ENCODE peak calls at places on chromosomes 3 and 15, in nine cellular contexts. U, H, R, C, B, A, D, F and Y are unnamed samples.
A peak's percentile ranks its signal among the peaks of the same experiment; 100 is the strongest.

GRCh38 chr15:25682349-25682748 is 180.8 kb downstream of the ATP10A start:
- DNase-seq in U (peak; percentile 69), H (no peak), R (peak; percentile 87), C (no peak), B (no peak), A (peak; percentile 77), D (no peak), F (no peak), Y (peak; percentile 65)

GRCh38 chr3:28916713-28917499 is 364.0 kb upstream of the RBMS3 start:
- DNase-seq in U (peak; percentile 67), H (no peak), R (peak; percentile 78), C (peak; percentile 47), B (peak; percentile 62), A (peak; percentile 83), D (peak; percentile 42), F (peak; percentile 36), Y (peak; percentile 29)

GRCh38 chr3:145518639-145519038 is 642.3 kb downstream of the PLOD2 start:
- DNase-seq in U (no peak), H (peak; percentile 67), R (no peak), C (no peak), B (peak; percentile 28), A (no peak), D (no peak), F (no peak), Y (no peak)

GRCh38 chr3:197028711-197029510 is 706 bp downstream of the MELTF start:
- DNase-seq in U (no peak), H (no peak), R (no peak), C (peak; percentile 36), B (no peak), A (no peak), D (no peak), F (peak; percentile 38), Y (no peak)

GRCh38 chr15:60917469-60918130 is 311.5 kb downstream of the RORA start:
- DNase-seq in U (peak; percentile 63), H (no peak), R (peak; percentile 83), C (no peak), B (peak; percentile 24), A (peak; percentile 90), D (no peak), F (no peak), Y (no peak)

GRCh38 chr3:42590989-42591756 is 513 bp downstream of the SS18L2 start:
- DNase-seq in U (no peak), H (no peak), R (peak; percentile 58), C (no peak), B (peak; percentile 28), A (peak; percentile 70), D (no peak), F (no peak), Y (no peak)

GRCh38 chr15:90557651-90558084 is 27.9 kb downstream of the CRTC3 start:
- DNase-seq in U (peak; percentile 94), H (no peak), R (peak; percentile 89), C (no peak), B (peak; percentile 41), A (peak; percentile 95), D (peak; percentile 63), F (no peak), Y (peak; percentile 56)

GRCh38 chr15:73677146-73677607 is 7.0 kb upstream of the CD276 start:
- DNase-seq in U (peak; percentile 54), H (peak; percentile 65), R (peak; percentile 64), C (peak; percentile 81), B (peak; percentile 85), A (peak; percentile 85), D (peak; percentile 57), F (peak; percentile 77), Y (peak; percentile 67)

GRCh38 chr3:50950591-50950990 is 275.9 kb downstream of the DOCK3 start:
- DNase-seq in U (no peak), H (no peak), R (no peak), C (no peak), B (no peak), A (no peak), D (no peak), F (no peak), Y (no peak)

GRCh38 chr15:57566840-57567239 is 24.9 kb upstream of the MYZAP start:
- DNase-seq in U (peak; percentile 63), H (no peak), R (no peak), C (peak; percentile 70), B (no peak), A (peak; percentile 81), D (no peak), F (no peak), Y (no peak)

GRCh38 chr3:15794842-15795562 is 2.8 kb downstream of the ANKRD28 start:
- DNase-seq in U (no peak), H (no peak), R (no peak), C (no peak), B (no peak), A (no peak), D (no peak), F (no peak), Y (no peak)

GRCh38 chr15:82081904-82082810 is 36.3 kb upstream of the MEX3B start:
- DNase-seq in U (no peak), H (no peak), R (no peak), C (peak; percentile 68), B (no peak), A (no peak), D (no peak), F (peak; percentile 71), Y (no peak)

GRCh38 chr3:120693439-120694172 is 11.6 kb upstream of the HGD start:
- DNase-seq in U (no peak), H (peak; percentile 86), R (no peak), C (peak; percentile 83), B (peak; percentile 40), A (no peak), D (no peak), F (no peak), Y (no peak)

GRCh38 chr15:44149224-44149623 is 45.8 kb downstream of the FRMD5 start:
- DNase-seq in U (no peak), H (no peak), R (no peak), C (no peak), B (no peak), A (no peak), D (no peak), F (no peak), Y (no peak)

GRCh38 chr15:75801859-75802593 is 41.2 kb upstream of the UBE2Q2 start:
- DNase-seq in U (peak; percentile 84), H (peak; percentile 58), R (peak; percentile 91), C (peak; percentile 80), B (peak; percentile 91), A (peak; percentile 90), D (peak; percentile 90), F (peak; percentile 90), Y (peak; percentile 55)

GRCh38 chr3:184448321-184449160 is 68.7 kb downstream of the CHRD start:
- DNase-seq in U (no peak), H (no peak), R (no peak), C (peak; percentile 91), B (peak; percentile 31), A (peak; percentile 46), D (no peak), F (no peak), Y (no peak)

GRCh38 chr3:78604328-78604727 is 1163.5 kb downstream of the ROBO1 start:
- DNase-seq in U (no peak), H (no peak), R (no peak), C (peak; percentile 46), B (no peak), A (no peak), D (no peak), F (no peak), Y (no peak)

DNA sequence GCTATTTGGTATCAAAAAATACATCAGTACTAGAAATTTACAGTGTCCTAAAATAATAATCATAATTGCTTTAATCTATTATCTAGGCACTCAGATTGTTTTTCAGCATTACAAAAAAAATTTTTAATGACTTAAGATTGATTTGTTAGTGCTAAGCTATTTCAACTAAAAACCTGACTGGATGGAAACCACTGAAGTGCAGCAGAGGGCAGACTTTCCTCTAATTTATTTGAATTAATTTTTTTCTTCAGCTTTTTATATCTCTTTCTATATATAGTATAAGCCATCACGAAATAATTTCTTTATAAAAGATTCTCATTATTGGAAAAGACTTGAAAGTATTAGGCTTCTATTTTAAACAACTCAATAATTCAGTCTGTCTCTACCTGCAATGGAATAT is 131.4 kb downstream of the IQCH start:
- DNase-seq in U (no peak), H (no peak), R (no peak), C (no peak), B (no peak), A (no peak), D (no peak), F (no peak), Y (no peak)
- TF ChIP-seq CTCF in U (no peak), H (no peak), R (no peak), C (no peak), B (peak; percentile 34), A (no peak), D (no peak), F (no peak), Y (no peak)

DNA sequence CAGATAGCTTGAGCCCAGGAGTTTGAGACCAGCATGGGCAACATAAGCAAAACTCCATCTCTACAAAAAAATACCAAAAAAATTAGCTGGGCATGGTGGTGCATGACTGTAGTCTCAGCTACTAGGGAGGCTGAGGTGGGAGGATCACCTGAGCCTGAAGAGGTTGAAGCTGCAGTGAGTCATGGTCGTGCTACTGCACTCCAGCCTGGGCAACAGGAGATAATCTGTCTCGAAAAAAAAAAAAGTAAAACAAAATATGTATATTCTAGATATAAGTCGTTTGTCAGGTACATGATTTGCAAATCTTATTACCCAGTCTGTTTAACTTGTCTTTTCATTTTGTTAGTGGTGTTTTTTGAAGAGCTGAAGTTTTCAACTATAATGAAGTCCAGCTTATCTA is 40.2 kb downstream of the ZNF860 start:
- DNase-seq in U (no peak), H (no peak), R (no peak), C (no peak), B (no peak), A (no peak), D (no peak), F (no peak), Y (no peak)
- H3K27ac ChIP-seq in U (no peak overlapping the region), H (no peak overlapping the region), R (no peak overlapping the region), C (no peak overlapping the region), B (no peak overlapping the region), A (no peak overlapping the region), D (no peak overlapping the region), F (no peak overlapping the region), Y (no peak overlapping the region)

GRCh38 chr3:131192701-131193100 is 166.0 kb downstream of the NEK11 start:
- DNase-seq in U (no peak), H (no peak), R (no peak), C (no peak), B (no peak), A (no peak), D (no peak), F (no peak), Y (no peak)

GRCh38 chr3:131194816-131195215 is 168.1 kb downstream of the NEK11 start:
- DNase-seq in U (no peak), H (no peak), R (no peak), C (no peak), B (no peak), A (no peak), D (no peak), F (no peak), Y (no peak)

GRCh38 chr3:131193671-131194291 is 167.1 kb downstream of the NEK11 start:
- DNase-seq in U (no peak), H (no peak), R (no peak), C (no peak), B (no peak), A (no peak), D (no peak), F (no peak), Y (no peak)
- TF ChIP-seq CTCF in U (no peak), H (no peak), R (no peak), C (peak; percentile 44), B (peak; percentile 3), A (no peak), D (no peak), F (peak; percentile 24), Y (no peak)

DNA sequence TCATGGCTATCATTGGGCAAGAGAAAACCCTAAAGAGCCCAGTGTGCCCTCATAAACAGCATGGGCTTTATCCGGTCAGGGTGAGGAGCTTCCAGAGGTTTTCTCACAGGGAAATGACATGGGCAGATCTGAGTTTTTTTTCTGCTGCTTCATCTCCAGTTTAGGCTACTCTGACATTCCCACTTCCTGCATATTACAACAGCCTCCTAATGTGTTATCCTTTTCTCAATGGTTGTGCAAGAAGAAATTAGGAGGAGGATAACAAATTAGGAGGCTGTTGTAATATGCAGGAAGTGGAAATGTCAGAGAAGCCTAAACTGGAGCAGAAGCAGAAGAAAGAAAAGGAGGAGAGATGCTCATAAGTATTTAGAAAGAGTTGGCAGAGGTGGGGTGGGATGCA is 175.6 kb downstream of the MTHFS start:
- DNase-seq in U (no peak), H (no peak), R (no peak), C (no peak), B (no peak), A (no peak), D (no peak), F (no peak), Y (no peak)
- H3K27ac ChIP-seq in U (no peak overlapping the region), H (no peak overlapping the region), R (no peak overlapping the region), C (no peak overlapping the region), B (no peak overlapping the region), A (no peak overlapping the region), D (no peak overlapping the region), F (no peak overlapping the region), Y (no peak overlapping the region)